ENCODE peak calls at places on chromosomes 6 and 20, in seven cellular contexts. B, O, M, W, T, J and I are unnamed samples.

GRCh38 chr20:25318471-25319240 is 70.8 kb downstream of the PYGB start:
- DNase-seq in B (peak), O (no peak), M (no peak), W (no peak), T (no peak), J (no peak), I (no peak)

GRCh38 chr6:32954983-32955802 is 2.3 kb upstream of the HLA-DMA start:
- DNase-seq in B (no peak), O (no peak), M (peak), W (peak), T (no peak), J (peak), I (peak)

GRCh38 chr6:148203281-148203925 is 139.2 kb upstream of the SASH1 start:
- DNase-seq in B (no peak), O (no peak), M (peak), W (peak), T (peak), J (peak), I (peak)

GRCh38 chr6:124294572-124294971 is 490.9 kb downstream of the NKAIN2 start:
- DNase-seq in B (no peak), O (no peak), M (peak), W (no peak), T (no peak), J (peak), I (peak)

GRCh38 chr6:143579703-143580102 is 68.2 kb upstream of the FUCA2 start:
- DNase-seq in B (no peak), O (no peak), M (peak), W (peak), T (peak), J (peak), I (peak)

GRCh38 chr6:11702796-11703130 is 75.8 kb downstream of the ADTRP start:
- DNase-seq in B (no peak), O (no peak), M (no peak), W (no peak), T (no peak), J (no peak), I (no peak)

GRCh38 chr20:46681032-46681854 is 8.0 kb downstream of the TP53RK start:
- DNase-seq in B (no peak), O (no peak), M (peak), W (peak), T (peak), J (peak), I (peak)

GRCh38 chr6:144911322-144911721 is 626.2 kb downstream of the UTRN start:
- DNase-seq in B (no peak), O (no peak), M (no peak), W (no peak), T (no peak), J (no peak), I (no peak)

GRCh38 chr6:113397229-113397628 is 459.9 kb upstream of the MARCKS start:
- DNase-seq in B (no peak), O (no peak), M (no peak), W (peak), T (no peak), J (peak), I (peak)

GRCh38 chr6:166556336-166556735 is 30.1 kb downstream of the RAMACL start:
- DNase-seq in B (no peak), O (no peak), M (peak), W (peak), T (no peak), J (no peak), I (no peak)

GRCh38 chr6:21726676-21727075 is 133.1 kb downstream of the SOX4 start:
- DNase-seq in B (no peak), O (no peak), M (no peak), W (no peak), T (no peak), J (no peak), I (no peak)

GRCh38 chr6:116562614-116563013 is 8.7 kb upstream of the RWDD1 start:
- DNase-seq in B (no peak), O (no peak), M (no peak), W (no peak), T (peak), J (no peak), I (peak)

GRCh38 chr20:5180421-5180820 is 53.6 kb downstream of the CDS2 start:
- DNase-seq in B (no peak), O (no peak), M (no peak), W (no peak), T (no peak), J (no peak), I (no peak)

GRCh38 chr20:62732766-62733165 is 24.1 kb downstream of the NTSR1 start:
- DNase-seq in B (no peak), O (no peak), M (no peak), W (no peak), T (no peak), J (no peak), I (no peak)

GRCh38 chr6:159766923-159767322 is 5.1 kb downstream of the ACAT2 start:
- DNase-seq in B (no peak), O (no peak), M (no peak), W (peak), T (no peak), J (no peak), I (no peak)

GRCh38 chr6:67854098-67854497 is 781.0 kb upstream of the ADGRB3 start:
- DNase-seq in B (no peak), O (no peak), M (no peak), W (no peak), T (no peak), J (no peak), I (no peak)

GRCh38 chr20:59030911-59031310 is 1.2 kb downstream of the ATP5F1E start:
- DNase-seq in B (no peak), O (no peak), M (no peak), W (no peak), T (no peak), J (no peak), I (no peak)

GRCh38 chr20:43987531-43987930 is 72.9 kb downstream of the TOX2 start:
- DNase-seq in B (no peak), O (no peak), M (no peak), W (no peak), T (no peak), J (no peak), I (no peak)

GRCh38 chr20:50991076-50991475 is 31.8 kb downstream of the KCNG1 start:
- DNase-seq in B (no peak), O (no peak), M (no peak), W (peak), T (no peak), J (no peak), I (no peak)

GRCh38 chr6:54716869-54717268 is 129.7 kb upstream of the FAM83B start:
- DNase-seq in B (no peak), O (no peak), M (peak), W (peak), T (peak), J (no peak), I (peak)

GRCh38 chr6:43883698-43884659 is 114.0 kb downstream of the VEGFA start:
- DNase-seq in B (no peak), O (no peak), M (no peak), W (no peak), T (no peak), J (no peak), I (no peak)

GRCh38 chr6:2959909-2960719 is 11.3 kb downstream of the SERPINB6 start:
- DNase-seq in B (no peak), O (no peak), M (peak), W (peak), T (peak), J (peak), I (peak)

GRCh38 chr6:2961971-2962370 is 9.4 kb downstream of the SERPINB6 start:
- DNase-seq in B (no peak), O (no peak), M (no peak), W (no peak), T (no peak), J (no peak), I (no peak)

GRCh38 chr6:2961491-2961890 is 9.9 kb downstream of the SERPINB6 start:
- DNase-seq in B (no peak), O (no peak), M (no peak), W (no peak), T (no peak), J (no peak), I (no peak)

GRCh38 chr6:2962636-2963035 is 8.7 kb downstream of the SERPINB6 start:
- DNase-seq in B (no peak), O (no peak), M (no peak), W (no peak), T (no peak), J (no peak), I (no peak)

GRCh38 chr6:2960935-2961334 is 10.4 kb downstream of the SERPINB6 start:
- DNase-seq in B (no peak), O (no peak), M (no peak), W (peak), T (no peak), J (no peak), I (no peak)
- H3K4me3 ChIP-seq in B (no peak), O (no peak), M (no peak), W (no peak), T (no peak), J (no peak), I (no peak)

GRCh38 chr6:1524040-1524480 is 85.7 kb upstream of the FOXC1 start:
- DNase-seq in B (peak), O (peak), M (peak), W (peak), T (peak), J (peak), I (peak)
- TF ChIP-seq CTCF in B (peak), O (peak), M (peak), W (peak), T (peak), J (peak), I (peak)

GRCh38 chr6:4607793-4608192 is 168.4 kb upstream of the CDYL start:
- DNase-seq in B (no peak), O (no peak), M (no peak), W (no peak), T (no peak), J (no peak), I (no peak)

GRCh38 chr6:4607026-4607704 is 169.0 kb upstream of the CDYL start:
- DNase-seq in B (no peak), O (no peak), M (peak), W (peak), T (peak), J (peak), I (peak)

GRCh38 chr6:4606016-4606415 is 170.2 kb upstream of the CDYL start:
- DNase-seq in B (no peak), O (no peak), M (no peak), W (no peak), T (no peak), J (no peak), I (no peak)

GRCh38 chr6:4608361-4609115 is 167.7 kb upstream of the CDYL start:
- DNase-seq in B (no peak), O (no peak), M (no peak), W (no peak), T (no peak), J (no peak), I (no peak)

DNA sequence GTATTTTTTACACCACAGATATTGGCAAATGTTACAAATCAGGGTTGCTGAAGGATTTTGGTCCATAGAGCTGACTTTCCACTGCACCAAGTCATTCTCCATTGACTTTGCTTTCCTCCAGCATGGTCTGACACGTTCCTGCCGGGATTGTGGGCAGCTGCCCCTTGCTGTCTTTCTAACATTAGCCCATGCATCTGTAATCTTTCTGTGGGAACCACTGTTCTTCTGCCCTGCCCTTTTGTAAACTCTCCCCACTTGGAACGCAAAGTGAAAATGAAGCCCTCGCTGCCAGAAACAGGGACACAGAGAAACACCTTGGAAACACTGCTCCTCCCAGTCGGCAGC is 169.6 kb upstream of the CDYL start:
- DNase-seq in B (no peak), O (no peak), M (no peak), W (no peak), T (no peak), J (no peak), I (no peak)
- H3K4me3 ChIP-seq in B (no peak), O (no peak), M (no peak), W (no peak), T (no peak), J (no peak), I (no peak)

DNA sequence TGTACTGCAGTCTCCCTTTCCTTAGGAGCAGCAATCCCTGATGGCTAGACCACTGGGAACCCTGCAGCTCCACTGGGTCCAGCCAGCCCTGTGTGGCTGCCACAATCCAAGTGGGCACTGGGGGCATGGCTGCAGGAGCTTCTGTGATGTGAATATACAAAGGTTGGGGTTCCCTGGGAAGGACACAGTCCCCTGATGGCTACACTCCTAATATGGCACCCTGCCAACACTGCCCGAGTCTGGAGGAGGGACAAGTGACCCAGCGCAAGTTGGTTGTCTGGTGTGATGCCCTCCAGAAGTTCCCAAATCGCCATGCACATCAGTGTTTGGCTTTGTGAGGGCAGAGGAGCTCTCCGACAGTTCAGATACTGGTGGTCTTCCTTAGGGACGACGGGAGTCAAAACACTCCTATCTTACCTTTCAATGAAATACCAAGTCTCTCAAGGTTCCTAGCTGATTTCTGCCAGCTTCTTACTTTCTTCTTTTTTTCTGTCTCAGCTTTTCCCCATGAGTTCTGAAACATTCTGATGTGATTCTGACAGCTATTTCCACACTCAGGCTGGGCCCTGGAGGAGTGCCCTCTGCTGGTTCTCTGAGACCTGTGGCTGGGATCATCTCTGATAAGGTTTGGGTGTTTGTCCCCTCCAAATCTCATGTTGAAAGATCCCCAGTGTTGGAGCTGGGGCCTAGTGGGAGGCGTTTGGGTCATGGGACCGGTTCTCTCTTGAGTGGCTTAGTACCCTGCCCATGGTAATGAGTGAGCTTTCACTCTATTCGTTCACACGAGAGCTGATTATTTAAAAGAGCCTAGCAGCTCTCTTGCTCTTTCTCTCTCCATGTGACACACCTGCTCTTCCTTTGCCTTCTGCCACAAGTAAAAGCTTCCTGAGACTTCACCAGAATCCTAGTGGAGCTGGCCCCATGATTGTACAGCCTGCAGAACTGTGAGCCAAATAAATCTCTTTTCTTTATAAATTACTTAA is 15.5 kb upstream of the ZFP57 start:
- DNase-seq in B (no peak), O (no peak), M (peak), W (no peak), T (no peak), J (no peak), I (peak)
- TF ChIP-seq CTCF in B (peak), O (peak), M (peak), W (peak), T (peak), J (peak), I (peak)

GRCh38 chr20:56417911-56418310 is 5.9 kb downstream of the CASS4 start:
- DNase-seq in B (no peak), O (no peak), M (peak), W (peak), T (no peak), J (no peak), I (no peak)
- H3K4me3 ChIP-seq in B (no peak), O (no peak), M (no peak), W (no peak), T (no peak), J (no peak), I (no peak)